ENCODE peak calls at places on chromosomes 6 and 20, in seven cellular contexts. Z is neural progenitor cell, F is psoas muscle, H is upper lobe of right lung, L is endodermal cell, E is WERI-Rb-1, D is neuronal stem cell. T is an unnamed sample.
A peak's percentile ranks its signal among the peaks of the same experiment; 100 is the strongest.

GRCh38 chr6:88499845-88500699 is 333.9 kb upstream of the CNR1 start:
- DNase-seq in H (no peak), D (no peak), L (no peak), E (no peak), F (no peak), Z (no peak), T (no peak)

GRCh38 chr20:15919118-15919517 is 654.1 kb downstream of the KIF16B start:
- DNase-seq in E (no peak), Z (no peak), F (no peak), L (no peak), D (no peak), H (no peak), T (no peak)

GRCh38 chr6:142855877-142856606 is 88.9 kb downstream of the HIVEP2 start:
- DNase-seq in E (no peak), F (no peak), H (no peak), D (no peak), L (no peak), Z (no peak), T (no peak)

GRCh38 chr6:141048451-141048850 is 1084.3 kb upstream of the GJE1 start:
- DNase-seq in D (no peak), Z (no peak), E (no peak), H (no peak), L (no peak), F (no peak), T (no peak)

GRCh38 chr6:43713611-43714310 is 26.2 kb upstream of the MRPS18A start:
- DNase-seq in F (no peak), L (no peak), D (no peak), H (no peak), Z (no peak), E (no peak), T (no peak)

GRCh38 chr6:135346747-135347146 is 150.8 kb downstream of the AHI1 start:
- DNase-seq in Z (no peak), L (no peak), E (no peak), F (no peak), D (no peak), H (no peak), T (no peak)

GRCh38 chr6:18473765-18474164 is 86.6 kb downstream of the RNF144B start:
- DNase-seq in E (no peak), D (no peak), H (no peak), F (no peak), Z (no peak), L (no peak), T (no peak)

GRCh38 chr6:141359953-141360352 is 772.8 kb upstream of the GJE1 start:
- DNase-seq in E (no peak), Z (peak; percentile 10), F (no peak), L (no peak), H (no peak), D (no peak), T (no peak)

GRCh38 chr20:43955244-43956191 is 40.9 kb downstream of the TOX2 start:
- DNase-seq in D (no peak), E (no peak), F (no peak), H (no peak), Z (no peak), L (peak; percentile 61), T (peak; percentile 27)

GRCh38 chr20:64151634-64152530 is 12.4 kb upstream of the MYT1 start:
- DNase-seq in D (no peak), E (no peak), H (peak; percentile 33), L (no peak), F (no peak), Z (peak; percentile 74), T (no peak)

GRCh38 chr20:38997622-38998021 is 35.5 kb downstream of the DHX35 start:
- DNase-seq in F (no peak), H (no peak), L (no peak), D (no peak), Z (no peak), E (no peak), T (no peak)

GRCh38 chr6:141354191-141354950 is 778.4 kb upstream of the GJE1 start:
- DNase-seq in Z (no peak), F (no peak), L (no peak), E (no peak), H (no peak), D (no peak), T (no peak)

GRCh38 chr20:49597825-49598395 is 30.0 kb upstream of the PTGIS start:
- DNase-seq in F (peak; percentile 4), Z (no peak), E (no peak), H (no peak), L (no peak), D (no peak), T (no peak)

GRCh38 chr20:16462711-16463110 is 110.5 kb downstream of the KIF16B start:
- DNase-seq in F (no peak), D (no peak), E (no peak), Z (peak; percentile 8), L (peak; percentile 61), H (no peak), T (no peak)

GRCh38 chr6:108673153-108673552 is 112.4 kb downstream of the FOXO3 start:
- DNase-seq in E (no peak), H (no peak), D (no peak), L (no peak), Z (no peak), F (no peak), T (no peak)
- H3K27ac ChIP-seq in E (no peak overlapping the region), H (no peak overlapping the region), D (no peak overlapping the region), L (no peak overlapping the region), Z (no peak overlapping the region), F (peak overlapping the region; percentile 63), T (no peak overlapping the region)

GRCh38 chr6:106125925-106126435 is 39.8 kb downstream of the PRDM1 start:
- DNase-seq in D (no peak), F (no peak), H (no peak), E (no peak), Z (no peak), L (no peak), T (no peak)
- H3K4me3 ChIP-seq in D (no peak overlapping the region), F (no peak overlapping the region), H (no peak overlapping the region), E (no peak overlapping the region), Z (no peak overlapping the region), L (no peak overlapping the region), T (peak overlapping the region; percentile 13)

GRCh38 chr6:32860674-32861073 is 6.7 kb downstream of the PSMB9 start:
- DNase-seq in D (no peak), E (no peak), Z (no peak), F (no peak), L (no peak), H (no peak), T (no peak)
- H3K27ac ChIP-seq in D (no peak overlapping the region), E (no peak overlapping the region), Z (no peak overlapping the region), F (no peak overlapping the region), L (no peak overlapping the region), H (no peak overlapping the region), T (no peak overlapping the region)

GRCh38 chr6:42225043-42225368 is 7.3 kb upstream of the MRPS10 start:
- DNase-seq in Z (no peak), H (no peak), F (no peak), L (no peak), E (no peak), D (no peak), T (no peak)
- H3K4me3 ChIP-seq in Z (no peak overlapping the region), H (no peak overlapping the region), F (no peak overlapping the region), L (no peak overlapping the region), E (no peak overlapping the region), D (no peak overlapping the region), T (no peak overlapping the region)

T was measured in CD8-positive, alpha-beta memory T cell.